ENCODE peak calls at places on chromosome 15, in nine cellular contexts. One of them, this sample, is unnamed.

GRCh38 chr15:31338879-31339557 is 12.4 kb downstream of the KLF13 start:
- DNase-seq in colonic mucosa: no peak
- DNase-seq in RWPE1: no peak
- DNase-seq in PC-3: peak; percentile 27
- DNase-seq in fibroblast of lung: peak; percentile 83
- DNase-seq in aorta: peak; percentile 81
- DNase-seq in iPS DF 6.9: no peak
- DNase-seq in heart right ventricle: peak; percentile 80
- DNase-seq in RWPE2: no peak
- DNase-seq in this sample: peak; percentile 87

GRCh38 chr15:59296181-59296617 is 76.5 kb downstream of the MYO1E start:
- DNase-seq in fibroblast of lung: peak; percentile 94
- DNase-seq in iPS DF 6.9: no peak
- DNase-seq in colonic mucosa: no peak
- DNase-seq in heart right ventricle: no peak
- DNase-seq in RWPE1: no peak
- DNase-seq in PC-3: peak; percentile 62
- DNase-seq in RWPE2: no peak
- DNase-seq in aorta: no peak
- DNase-seq in this sample: no peak

GRCh38 chr15:91861223-91861622 is 7.7 kb downstream of the SLCO3A1 start:
- DNase-seq in iPS DF 6.9: no peak
- DNase-seq in fibroblast of lung: peak; percentile 8
- DNase-seq in heart right ventricle: no peak
- DNase-seq in aorta: no peak
- DNase-seq in RWPE1: no peak
- DNase-seq in RWPE2: no peak
- DNase-seq in colonic mucosa: no peak
- DNase-seq in PC-3: no peak
- DNase-seq in this sample: no peak

GRCh38 chr15:29698030-29698701 is 124.1 kb downstream of the TJP1 start:
- DNase-seq in colonic mucosa: no peak
- DNase-seq in heart right ventricle: no peak
- DNase-seq in RWPE2: peak; percentile 75
- DNase-seq in iPS DF 6.9: no peak
- DNase-seq in PC-3: peak; percentile 96
- DNase-seq in fibroblast of lung: peak; percentile 91
- DNase-seq in aorta: no peak
- DNase-seq in RWPE1: peak; percentile 69
- DNase-seq in this sample: no peak

GRCh38 chr15:56249080-56249479 is 5.4 kb upstream of the RFX7 start:
- DNase-seq in colonic mucosa: peak; percentile 36
- DNase-seq in RWPE1: peak; percentile 21
- DNase-seq in RWPE2: no peak
- DNase-seq in aorta: no peak
- DNase-seq in PC-3: peak; percentile 42
- DNase-seq in iPS DF 6.9: no peak
- DNase-seq in heart right ventricle: no peak
- DNase-seq in fibroblast of lung: peak; percentile 64
- DNase-seq in this sample: no peak

GRCh38 chr15:60835974-60836373 is 357.0 kb upstream of the ICE2 start:
- DNase-seq in aorta: no peak
- DNase-seq in colonic mucosa: no peak
- DNase-seq in RWPE1: no peak
- DNase-seq in RWPE2: no peak
- DNase-seq in fibroblast of lung: peak; percentile 36
- DNase-seq in heart right ventricle: no peak
- DNase-seq in PC-3: no peak
- DNase-seq in iPS DF 6.9: no peak
- DNase-seq in this sample: no peak

GRCh38 chr15:42731461-42731860 is 5.5 kb downstream of the CDAN1 start:
- DNase-seq in PC-3: no peak
- DNase-seq in colonic mucosa: no peak
- DNase-seq in iPS DF 6.9: no peak
- DNase-seq in RWPE1: no peak
- DNase-seq in fibroblast of lung: no peak
- DNase-seq in aorta: peak; percentile 41
- DNase-seq in RWPE2: no peak
- DNase-seq in heart right ventricle: no peak
- DNase-seq in this sample: peak; percentile 43

GRCh38 chr15:71651750-71652186 is 158.6 kb upstream of the NR2E3 start:
- DNase-seq in fibroblast of lung: peak; percentile 68
- DNase-seq in heart right ventricle: no peak
- DNase-seq in iPS DF 6.9: peak; percentile 54
- DNase-seq in colonic mucosa: peak; percentile 37
- DNase-seq in aorta: no peak
- DNase-seq in RWPE2: no peak
- DNase-seq in RWPE1: peak; percentile 62
- DNase-seq in PC-3: peak; percentile 75
- DNase-seq in this sample: no peak

GRCh38 chr15:42750306-42750705 is 13.4 kb upstream of the CDAN1 start:
- DNase-seq in iPS DF 6.9: no peak
- DNase-seq in heart right ventricle: no peak
- DNase-seq in aorta: no peak
- DNase-seq in RWPE1: no peak
- DNase-seq in PC-3: no peak
- DNase-seq in colonic mucosa: no peak
- DNase-seq in RWPE2: no peak
- DNase-seq in fibroblast of lung: no peak
- DNase-seq in this sample: no peak

GRCh38 chr15:25733036-25733855 is 129.9 kb downstream of the ATP10A start:
- DNase-seq in aorta: no peak
- DNase-seq in RWPE1: no peak
- DNase-seq in colonic mucosa: no peak
- DNase-seq in PC-3: no peak
- DNase-seq in RWPE2: no peak
- DNase-seq in heart right ventricle: no peak
- DNase-seq in iPS DF 6.9: no peak
- DNase-seq in fibroblast of lung: no peak
- DNase-seq in this sample: no peak

GRCh38 chr15:77282333-77282732 is 137.6 kb downstream of the PEAK1 start:
- DNase-seq in heart right ventricle: no peak
- DNase-seq in aorta: no peak
- DNase-seq in RWPE1: no peak
- DNase-seq in RWPE2: no peak
- DNase-seq in fibroblast of lung: peak; percentile 81
- DNase-seq in colonic mucosa: no peak
- DNase-seq in PC-3: peak; percentile 20
- DNase-seq in iPS DF 6.9: peak; percentile 13
- DNase-seq in this sample: no peak

GRCh38 chr15:31727612-31728011 is 302.7 kb upstream of the CHRNA7 start:
- DNase-seq in iPS DF 6.9: no peak
- DNase-seq in RWPE2: no peak
- DNase-seq in PC-3: no peak
- DNase-seq in RWPE1: no peak
- DNase-seq in colonic mucosa: no peak
- DNase-seq in fibroblast of lung: no peak
- DNase-seq in aorta: no peak
- DNase-seq in heart right ventricle: no peak
- DNase-seq in this sample: no peak

GRCh38 chr15:76252249-76252648 is 59.0 kb downstream of the ETFA start:
- DNase-seq in colonic mucosa: no peak
- DNase-seq in RWPE1: no peak
- DNase-seq in aorta: no peak
- DNase-seq in heart right ventricle: no peak
- DNase-seq in fibroblast of lung: no peak
- DNase-seq in PC-3: peak; percentile 41
- DNase-seq in RWPE2: no peak
- DNase-seq in iPS DF 6.9: no peak
- DNase-seq in this sample: no peak

GRCh38 chr15:50058231-50058630 is 60.8 kb downstream of the ATP8B4 start:
- DNase-seq in RWPE1: no peak
- DNase-seq in fibroblast of lung: peak; percentile 62
- DNase-seq in heart right ventricle: no peak
- DNase-seq in aorta: no peak
- DNase-seq in PC-3: no peak
- DNase-seq in RWPE2: no peak
- DNase-seq in colonic mucosa: no peak
- DNase-seq in iPS DF 6.9: no peak
- DNase-seq in this sample: no peak

GRCh38 chr15:101045236-101045646 is 126.1 kb downstream of the LRRK1 start:
- DNase-seq in aorta: no peak
- DNase-seq in heart right ventricle: no peak
- DNase-seq in colonic mucosa: peak; percentile 16
- DNase-seq in PC-3: no peak
- DNase-seq in iPS DF 6.9: no peak
- DNase-seq in RWPE2: peak; percentile 58
- DNase-seq in fibroblast of lung: no peak
- DNase-seq in RWPE1: no peak
- DNase-seq in this sample: peak; percentile 27

GRCh38 chr15:78951841-78952238 is 7.0 kb upstream of the CTSH start:
- DNase-seq in RWPE2: no peak
- DNase-seq in aorta: no peak
- DNase-seq in colonic mucosa: no peak
- DNase-seq in RWPE1: peak; percentile 89
- DNase-seq in heart right ventricle: no peak
- DNase-seq in iPS DF 6.9: no peak
- DNase-seq in PC-3: peak; percentile 89
- DNase-seq in fibroblast of lung: peak; percentile 57
- DNase-seq in this sample: peak; percentile 58

GRCh38 chr15:47301481-47301880 is 415.8 kb upstream of the SEMA6D start:
- DNase-seq in aorta: no peak
- DNase-seq in RWPE1: no peak
- DNase-seq in iPS DF 6.9: no peak
- DNase-seq in colonic mucosa: no peak
- DNase-seq in PC-3: no peak
- DNase-seq in RWPE2: no peak
- DNase-seq in fibroblast of lung: no peak
- DNase-seq in heart right ventricle: no peak
- DNase-seq in this sample: no peak

GRCh38 chr15:47294765-47295259 is 422.5 kb upstream of the SEMA6D start:
- DNase-seq in PC-3: no peak
- DNase-seq in heart right ventricle: no peak
- DNase-seq in RWPE1: no peak
- DNase-seq in fibroblast of lung: no peak
- DNase-seq in aorta: no peak
- DNase-seq in colonic mucosa: no peak
- DNase-seq in iPS DF 6.9: no peak
- DNase-seq in RWPE2: no peak
- DNase-seq in this sample: no peak

GRCh38 chr15:47296911-47297310 is 420.4 kb upstream of the SEMA6D start:
- DNase-seq in PC-3: no peak
- DNase-seq in RWPE1: no peak
- DNase-seq in RWPE2: no peak
- DNase-seq in aorta: no peak
- DNase-seq in colonic mucosa: no peak
- DNase-seq in iPS DF 6.9: no peak
- DNase-seq in heart right ventricle: no peak
- DNase-seq in fibroblast of lung: peak; percentile 25
- DNase-seq in this sample: no peak

GRCh38 chr15:47300596-47300995 is 416.7 kb upstream of the SEMA6D start:
- DNase-seq in aorta: no peak
- DNase-seq in RWPE1: no peak
- DNase-seq in PC-3: no peak
- DNase-seq in heart right ventricle: no peak
- DNase-seq in iPS DF 6.9: no peak
- DNase-seq in colonic mucosa: no peak
- DNase-seq in fibroblast of lung: no peak
- DNase-seq in RWPE2: no peak
- DNase-seq in this sample: no peak

GRCh38 chr15:47300035-47300434 is 417.3 kb upstream of the SEMA6D start:
- DNase-seq in RWPE1: no peak
- DNase-seq in aorta: no peak
- DNase-seq in colonic mucosa: no peak
- DNase-seq in PC-3: no peak
- DNase-seq in fibroblast of lung: no peak
- DNase-seq in RWPE2: no peak
- DNase-seq in iPS DF 6.9: no peak
- DNase-seq in heart right ventricle: no peak
- DNase-seq in this sample: no peak
- H3K27ac ChIP-seq in RWPE1: no peak overlapping the region
- H3K27ac ChIP-seq in aorta: no peak overlapping the region
- H3K27ac ChIP-seq in colonic mucosa: no peak overlapping the region
- H3K27ac ChIP-seq in PC-3: no peak overlapping the region
- H3K27ac ChIP-seq in fibroblast of lung: no peak overlapping the region
- H3K27ac ChIP-seq in RWPE2: no peak overlapping the region
- H3K27ac ChIP-seq in iPS DF 6.9: no peak overlapping the region
- H3K27ac ChIP-seq in heart right ventricle: no peak overlapping the region
- H3K27ac ChIP-seq in this sample: no peak overlapping the region

DNA sequence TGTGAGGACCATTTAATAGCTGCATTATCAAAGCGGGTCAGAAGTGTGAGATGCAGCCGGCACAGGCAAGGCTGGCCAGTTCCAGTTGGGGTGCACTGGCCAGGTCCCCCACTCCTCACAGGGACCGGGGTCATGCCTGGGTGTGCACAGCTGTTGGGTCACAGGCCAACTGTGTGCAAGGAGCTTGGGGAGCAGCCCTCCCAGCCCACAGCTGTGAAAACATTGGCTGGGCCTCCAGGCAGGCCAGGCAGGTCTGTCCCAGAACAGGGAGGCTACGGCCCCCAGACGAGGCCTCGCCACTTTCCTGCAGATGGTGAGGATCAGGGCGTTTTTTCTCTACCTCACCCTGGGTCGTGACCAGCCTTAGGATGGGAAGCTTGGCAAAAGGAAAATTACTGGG is 521.0 kb downstream of the NTRK3 start:
- DNase-seq in RWPE1: no peak
- DNase-seq in aorta: no peak
- DNase-seq in PC-3: no peak
- DNase-seq in colonic mucosa: no peak
- DNase-seq in iPS DF 6.9: no peak
- DNase-seq in fibroblast of lung: no peak
- DNase-seq in RWPE2: no peak
- DNase-seq in heart right ventricle: no peak
- DNase-seq in this sample: peak; percentile 57
- H3K27ac ChIP-seq in RWPE1: no peak overlapping the region
- H3K27ac ChIP-seq in aorta: no peak overlapping the region
- H3K27ac ChIP-seq in PC-3: no peak overlapping the region
- H3K27ac ChIP-seq in colonic mucosa: no peak overlapping the region
- H3K27ac ChIP-seq in iPS DF 6.9: no peak overlapping the region
- H3K27ac ChIP-seq in fibroblast of lung: no peak overlapping the region
- H3K27ac ChIP-seq in RWPE2: no peak overlapping the region
- H3K27ac ChIP-seq in heart right ventricle: no peak overlapping the region
- H3K27ac ChIP-seq in this sample: no peak overlapping the region

GRCh38 chr15:53884441-53884840 is 93.8 kb upstream of the UNC13C start:
- DNase-seq in colonic mucosa: no peak
- DNase-seq in RWPE1: no peak
- DNase-seq in PC-3: no peak
- DNase-seq in iPS DF 6.9: no peak
- DNase-seq in aorta: no peak
- DNase-seq in fibroblast of lung: no peak
- DNase-seq in RWPE2: no peak
- DNase-seq in heart right ventricle: no peak
- DNase-seq in this sample: no peak
- H3K27ac ChIP-seq in colonic mucosa: no peak overlapping the region
- H3K27ac ChIP-seq in RWPE1: no peak overlapping the region
- H3K27ac ChIP-seq in PC-3: no peak overlapping the region
- H3K27ac ChIP-seq in iPS DF 6.9: no peak overlapping the region
- H3K27ac ChIP-seq in aorta: no peak overlapping the region
- H3K27ac ChIP-seq in fibroblast of lung: no peak overlapping the region
- H3K27ac ChIP-seq in RWPE2: no peak overlapping the region
- H3K27ac ChIP-seq in heart right ventricle: no peak overlapping the region
- H3K27ac ChIP-seq in this sample: no peak overlapping the region

DNA sequence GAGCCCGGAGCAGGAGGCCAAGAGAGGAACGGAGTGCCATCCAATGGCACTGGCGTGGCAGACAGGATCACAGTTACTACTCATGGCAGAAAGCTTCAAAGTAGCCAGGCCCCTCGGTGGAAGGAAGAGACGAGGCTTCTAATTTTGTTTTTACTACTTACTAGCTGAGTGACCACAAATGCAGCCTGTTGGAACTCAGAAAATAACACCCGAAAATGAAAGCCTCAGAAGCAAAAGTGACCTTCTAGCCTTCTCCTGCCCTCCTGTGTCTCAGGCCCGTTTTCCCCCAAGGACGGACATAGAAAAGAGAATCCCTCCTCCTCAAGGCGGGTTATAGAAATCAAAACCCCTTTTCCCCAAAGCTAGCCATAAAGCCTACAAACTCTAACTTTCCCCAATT is 9.9 kb upstream of the STRA6 start:
- DNase-seq in iPS DF 6.9: no peak
- DNase-seq in RWPE2: no peak
- DNase-seq in colonic mucosa: no peak
- DNase-seq in PC-3: no peak
- DNase-seq in heart right ventricle: no peak
- DNase-seq in fibroblast of lung: no peak
- DNase-seq in aorta: no peak
- DNase-seq in RWPE1: no peak
- DNase-seq in this sample: no peak
- H3K27ac ChIP-seq in iPS DF 6.9: no peak overlapping the region
- H3K27ac ChIP-seq in RWPE2: no peak overlapping the region
- H3K27ac ChIP-seq in colonic mucosa: no peak overlapping the region
- H3K27ac ChIP-seq in PC-3: no peak overlapping the region
- H3K27ac ChIP-seq in heart right ventricle: no peak overlapping the region
- H3K27ac ChIP-seq in fibroblast of lung: no peak overlapping the region
- H3K27ac ChIP-seq in aorta: no peak overlapping the region
- H3K27ac ChIP-seq in RWPE1: no peak overlapping the region
- H3K27ac ChIP-seq in this sample: no peak overlapping the region